ENCODE peak calls at places on chromosomes 13 and 19, in six cellular contexts. Y is ascending aorta; A is neural progenitor cell; H is CD4-positive, CD25-positive, alpha-beta regulatory T cell; V is H1; N is CD8-positive, alpha-beta T cell. C is an unnamed sample.

GRCh38 chr13:98447881-98448641 is 128.8 kb downstream of the STK24 start:
- DNase-seq in N (no peak), A (peak; percentile 90), H (peak; percentile 16), V (peak; percentile 85), Y (no peak), C (no peak)

GRCh38 chr19:29501816-29502580 is 23.8 kb upstream of the VSTM2B start:
- DNase-seq in H (no peak), N (no peak), V (no peak), A (no peak), Y (no peak), C (no peak)

GRCh38 chr19:17283504-17283996 is 1.8 kb downstream of the ANKLE1 start:
- DNase-seq in H (no peak), A (no peak), N (no peak), Y (no peak), V (no peak), C (no peak)

GRCh38 chr13:111184685-111185401 is 69.7 kb downstream of the ARHGEF7 start:
- DNase-seq in N (peak; percentile 43), Y (no peak), H (peak; percentile 81), A (no peak), V (no peak), C (no peak)

GRCh38 chr19:1473056-1473400 is 6.0 kb downstream of the C19orf25 start:
- DNase-seq in A (no peak), H (no peak), N (no peak), Y (no peak), V (no peak), C (no peak)

GRCh38 chr19:10891360-10892108 is 20.2 kb downstream of the CARM1 start:
- DNase-seq in N (no peak), A (no peak), Y (no peak), H (no peak), V (no peak), C (no peak)

GRCh38 chr13:97849305-97849704 is 104.2 kb upstream of the IPO5 start:
- DNase-seq in A (peak; percentile 20), H (peak; percentile 3), Y (no peak), V (no peak), N (no peak), C (no peak)

GRCh38 chr13:102141625-102142472 is 260.0 kb downstream of the FGF14 start:
- DNase-seq in N (no peak), V (no peak), A (peak; percentile 31), H (peak; percentile 5), Y (no peak), C (no peak)

GRCh38 chr13:61988810-61989209 is 573.2 kb upstream of the PCDH20 start:
- DNase-seq in N (no peak), H (no peak), V (no peak), Y (no peak), A (no peak), C (no peak)

GRCh38 chr13:27406178-27406939 is 18.1 kb upstream of the GTF3A start:
- DNase-seq in Y (no peak), H (peak; percentile 63), N (peak; percentile 21), V (no peak), A (peak; percentile 31), C (peak; percentile 31)

GRCh38 chr13:35279500-35279899 is 197.0 kb downstream of the MAB21L1 start:
- DNase-seq in A (no peak), N (no peak), V (no peak), Y (no peak), H (no peak), C (no peak)

GRCh38 chr19:53549354-53549753 is 11.4 kb downstream of the ZNF331 start:
- DNase-seq in Y (no peak), N (no peak), A (no peak), V (no peak), H (no peak), C (no peak)

GRCh38 chr13:23384111-23384510 is 49.4 kb downstream of the SACS start:
- DNase-seq in H (peak; percentile 35), N (no peak), V (no peak), Y (no peak), A (no peak), C (no peak)

GRCh38 chr13:42379241-42379640 is 107.3 kb downstream of the AKAP11 start:
- DNase-seq in H (no peak), N (no peak), A (no peak), V (no peak), Y (no peak), C (no peak)

GRCh38 chr19:22619371-22619770 is 14.8 kb upstream of the ZNF492 start:
- DNase-seq in A (no peak), Y (no peak), V (no peak), H (no peak), N (no peak), C (no peak)

GRCh38 chr19:10694706-10695105 is 6.5 kb upstream of the QTRT1 start:
- DNase-seq in V (no peak), Y (no peak), N (no peak), H (no peak), A (no peak), C (no peak)

GRCh38 chr13:69970521-69970920 is 137.1 kb upstream of the ATXN8OS start:
- DNase-seq in H (no peak), V (no peak), N (no peak), Y (no peak), A (no peak), C (no peak)

GRCh38 chr19:4077800-4078683 is 11.3 kb upstream of the ZBTB7A start:
- DNase-seq in Y (no peak), V (no peak), N (no peak), A (no peak), H (peak; percentile 63), C (peak; percentile 44)

GRCh38 chr19:29308977-29309520 is 96.1 kb upstream of the UQCRFS1 start:
- DNase-seq in A (peak; percentile 46), H (no peak), Y (no peak), V (peak; percentile 60), N (no peak), C (no peak)

GRCh38 chr13:113088691-113089020 is 16.9 kb upstream of the F7 start:
- DNase-seq in H (no peak), V (no peak), A (no peak), Y (no peak), N (no peak), C (no peak)

GRCh38 chr19:47735131-47735530 is 10.2 kb upstream of the NOP53 start:
- DNase-seq in H (no peak), N (no peak), Y (no peak), A (peak; percentile 23), V (no peak), C (no peak)

GRCh38 chr19:37551123-37551993 is 43.2 kb downstream of the ZNF571 start:
- DNase-seq in V (no peak), H (peak; percentile 75), A (no peak), Y (no peak), N (peak; percentile 32), C (peak; percentile 20)

GRCh38 chr13:30429235-30429634 is 6.9 kb downstream of the UBE2L5 start:
- DNase-seq in V (no peak), A (no peak), Y (no peak), H (no peak), N (no peak), C (no peak)

GRCh38 chr13:109672545-109672944 is 113.8 kb downstream of the IRS2 start:
- DNase-seq in N (no peak), Y (no peak), V (no peak), H (no peak), A (peak; percentile 80), C (no peak)

GRCh38 chr19:10762656-10763055 is 44.8 kb downstream of the DNM2 start:
- DNase-seq in A (no peak), Y (no peak), H (peak; percentile 63), N (no peak), V (no peak), C (no peak)

GRCh38 chr19:17468302-17469091 is 1.8 kb upstream of the SLC27A1 start:
- DNase-seq in N (no peak), A (peak; percentile 41), H (no peak), V (no peak), Y (no peak), C (no peak)

GRCh38 chr19:39765091-39766076 is 13.3 kb upstream of the LEUTX start:
- DNase-seq in H (peak; percentile 17), N (peak; percentile 14), A (peak; percentile 83), Y (no peak), V (peak; percentile 77), C (no peak)

GRCh38 chr13:80235559-80236296 is 105.2 kb downstream of the SPRY2 start:
- DNase-seq in N (no peak), H (no peak), Y (no peak), V (no peak), A (no peak), C (no peak)

GRCh38 chr19:44954649-44955499 is at the start of gene CLPTM1:
- DNase-seq in Y (peak; percentile 87), H (peak; percentile 98), A (peak; percentile 99), V (peak; percentile 93), N (peak; percentile 95), C (peak; percentile 96)

GRCh38 chr13:101552797-101553196 is 100.3 kb downstream of the ITGBL1 start:
- DNase-seq in A (no peak), Y (no peak), H (no peak), N (no peak), V (no peak), C (no peak)

GRCh38 chr13:32135655-32136054 is 104.1 kb downstream of the FRY start:
- DNase-seq in N (no peak), H (no peak), A (no peak), V (no peak), Y (no peak), C (no peak)

GRCh38 chr13:37752156-37752555 is 117.4 kb downstream of the TRPC4 start:
- DNase-seq in H (no peak), V (no peak), N (no peak), A (no peak), Y (no peak), C (no peak)

GRCh38 chr19:43774103-43774939 is 6.5 kb downstream of the KCNN4 start:
- DNase-seq in H (no peak), V (peak; percentile 84), Y (no peak), A (peak; percentile 85), N (no peak), C (no peak)

GRCh38 chr13:44131069-44131614 is 242.5 kb upstream of the SERP2 start:
- DNase-seq in N (no peak), V (no peak), A (no peak), H (no peak), Y (no peak), C (no peak)
- H3K27ac ChIP-seq in N (no peak overlapping the region), V (no peak overlapping the region), A (no peak overlapping the region), H (no peak overlapping the region), Y (no peak overlapping the region), C (no peak overlapping the region)

DNA sequence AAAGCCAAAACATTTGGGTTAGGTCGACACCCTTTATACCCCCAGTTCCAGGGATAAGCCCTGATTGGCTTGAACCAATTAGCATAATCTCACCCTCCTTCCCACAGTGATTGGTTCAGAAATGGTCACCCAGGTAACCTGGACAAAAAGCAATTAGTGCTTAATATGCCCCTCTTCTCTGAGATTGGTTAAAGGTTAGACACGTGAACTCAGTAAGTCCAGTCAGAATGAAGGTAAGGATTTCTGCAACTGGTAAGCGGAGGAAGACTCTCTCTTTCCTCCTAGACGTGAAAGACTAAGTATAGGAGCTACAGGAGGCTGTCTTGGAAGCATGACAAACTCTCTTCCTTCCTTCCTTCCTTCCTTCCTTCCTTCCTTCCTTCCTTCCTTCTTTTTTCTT is 1.3 kb upstream of the PNMA8C start:
- DNase-seq in H (no peak), V (no peak), A (no peak), N (no peak), Y (no peak), C (no peak)
- H3K9me3 ChIP-seq in H (no peaks in the 10 kb centered on the region), V (no peaks in the 10 kb centered on the region), A (no peaks in the 10 kb centered on the region), N (no peaks in the 10 kb centered on the region), Y (no peaks in the 10 kb centered on the region), C (no peaks in the 10 kb centered on the region)

GRCh38 chr19:5935473-5936307 is 21.6 kb downstream of the CAPS start:
- DNase-seq in V (no peak), H (no peak), A (no peak), N (no peak), Y (no peak), C (no peak)
- H3K27ac ChIP-seq in V (no peak overlapping the region), H (no peak overlapping the region), A (no peak overlapping the region), N (no peak overlapping the region), Y (no peak overlapping the region), C (no peak overlapping the region)

GRCh38 chr13:18960637-18961227 is 220.9 kb downstream of the TUBA3C start:
- DNase-seq in H (no peak), Y (no peak), A (no peak), V (no peak), N (no peak), C (no peak)
- H3K9me3 ChIP-seq in H (no peaks in the 10 kb centered on the region), Y (peaks cover 3% of the 10 kb centered on the region), A (peaks cover 11% of the 10 kb centered on the region), V (peaks cover 83% of the 10 kb centered on the region), N (no peaks in the 10 kb centered on the region), C (no peaks in the 10 kb centered on the region)

C was measured in naive thymus-derived CD4-positive, alpha-beta T cell.